ENCODE peak calls at places on chromosomes 6 and 20, in ten cellular contexts. D, Q, F, O, P, S, W, G, J and A are unnamed samples.

GRCh38 chr6:23414204-23414501 is 711.9 kb upstream of the NRSN1 start:
- DNase-seq in D (no peak), J (peak), Q (no peak), S (no peak), F (peak), W (no peak), P (peak), O (no peak), G (no peak), A (no peak)

GRCh38 chr20:36572701-36573102 is 695 bp upstream of the TGIF2 start:
- DNase-seq in F (peak), J (no peak), D (peak), P (peak), G (peak), S (peak), W (no peak), Q (peak), O (no peak), A (no peak)

GRCh38 chr6:2225422-2226392 is 19.7 kb downstream of the GMDS start:
- DNase-seq in G (no peak), O (no peak), D (no peak), P (no peak), Q (no peak), S (no peak), W (no peak), F (no peak), J (peak), A (no peak)

GRCh38 chr6:169800668-169801395 is 49.4 kb downstream of the ERMARD start:
- DNase-seq in G (no peak), J (peak), F (peak), S (no peak), D (no peak), W (peak), P (peak), O (peak), Q (no peak), A (peak)

GRCh38 chr6:130382872-130383490 is 17.2 kb downstream of the TMEM200A start:
- DNase-seq in S (no peak), G (no peak), D (no peak), Q (no peak), O (no peak), W (no peak), F (no peak), J (no peak), P (no peak), A (no peak)

GRCh38 chr6:116004841-116005507 is 55.7 kb downstream of the FRK start:
- DNase-seq in Q (no peak), G (no peak), F (no peak), W (no peak), S (no peak), O (no peak), D (no peak), J (no peak), P (no peak), A (no peak)

GRCh38 chr6:74182992-74183391 is 487.0 kb downstream of the CD109 start:
- DNase-seq in J (no peak), W (no peak), O (no peak), S (no peak), Q (no peak), P (no peak), D (no peak), F (no peak), G (no peak), A (no peak)

GRCh38 chr6:31559958-31560696 is 12.0 kb upstream of the LTA start:
- DNase-seq in F (peak), D (no peak), P (peak), S (no peak), J (peak), O (no peak), G (peak), W (peak), Q (peak), A (no peak)

GRCh38 chr6:157173756-157174155 is 149.6 kb downstream of the TMEM242 start:
- DNase-seq in P (no peak), F (no peak), D (no peak), J (no peak), G (no peak), W (no peak), Q (no peak), O (no peak), S (no peak), A (no peak)

GRCh38 chr6:137165375-137166246 is 7.8 kb downstream of the IL22RA2 start:
- DNase-seq in G (peak), Q (no peak), W (peak), P (no peak), J (peak), O (peak), D (no peak), S (no peak), F (no peak), A (no peak)

GRCh38 chr20:2672446-2672845 is 8.4 kb upstream of the IDH3B start:
- DNase-seq in D (no peak), F (no peak), P (no peak), W (no peak), J (no peak), G (no peak), O (no peak), Q (no peak), S (no peak), A (no peak)

GRCh38 chr6:30154709-30155521 is 6.1 kb downstream of the TRIM10 start:
- DNase-seq in F (peak), J (peak), W (no peak), D (no peak), Q (no peak), O (no peak), P (peak), G (no peak), S (no peak), A (no peak)

GRCh38 chr6:146785001-146785585 is 186.3 kb downstream of the ADGB start:
- DNase-seq in W (no peak), P (peak), F (peak), G (peak), Q (no peak), J (peak), D (no peak), O (peak), S (peak), A (no peak)

GRCh38 chr6:129140571-129140970 is 257.6 kb downstream of the LAMA2 start:
- DNase-seq in W (no peak), F (no peak), Q (no peak), G (no peak), O (no peak), J (no peak), P (peak), D (no peak), S (no peak), A (no peak)

GRCh38 chr6:43807228-43808061 is 37.4 kb downstream of the VEGFA start:
- DNase-seq in Q (no peak), G (no peak), P (no peak), S (no peak), W (no peak), D (no peak), J (no peak), O (no peak), F (no peak), A (no peak)

GRCh38 chr20:34190679-34191090 is 50.5 kb upstream of the ASIP start:
- DNase-seq in D (no peak), F (peak), S (no peak), J (peak), O (peak), G (peak), W (no peak), Q (peak), P (peak), A (peak)

GRCh38 chr6:164897523-164898094 is 411.8 kb downstream of the C6orf118 start:
- DNase-seq in D (no peak), F (no peak), J (peak), P (no peak), O (no peak), Q (no peak), G (no peak), S (no peak), W (no peak), A (no peak)

GRCh38 chr20:41664584-41664983 is 46.4 kb upstream of the CHD6 start:
- DNase-seq in D (no peak), F (no peak), Q (no peak), W (no peak), G (no peak), S (no peak), P (no peak), J (peak), O (peak), A (no peak)

GRCh38 chr20:47181056-47181862 is 175.2 kb downstream of the ZMYND8 start:
- DNase-seq in D (no peak), W (peak), J (peak), F (peak), O (peak), Q (no peak), S (no peak), P (peak), G (peak), A (no peak)

GRCh38 chr20:13054011-13054410 is 45.2 kb downstream of the SPTLC3 start:
- DNase-seq in W (no peak), Q (no peak), J (no peak), S (no peak), P (peak), O (no peak), F (no peak), D (no peak), G (no peak), A (no peak)

GRCh38 chr20:44585042-44585968 is 2.9 kb downstream of the PKIG start:
- DNase-seq in G (no peak), D (no peak), S (no peak), O (no peak), F (no peak), Q (no peak), J (no peak), W (no peak), P (no peak), A (no peak)

GRCh38 chr6:147322299-147323162 is 118.3 kb downstream of the STXBP5 start:
- DNase-seq in W (no peak), P (no peak), J (no peak), S (no peak), F (no peak), G (no peak), Q (no peak), O (no peak), D (no peak), A (no peak)

GRCh38 chr6:162497371-162497770 is 230.2 kb downstream of the PRKN start:
- DNase-seq in W (no peak), O (no peak), G (no peak), J (no peak), D (no peak), Q (no peak), P (no peak), S (no peak), F (no peak), A (no peak)

GRCh38 chr20:62040381-62040922 is 25.2 kb downstream of the TAF4 start:
- DNase-seq in P (no peak), D (no peak), F (no peak), S (no peak), Q (no peak), J (no peak), W (peak), G (no peak), O (no peak), A (no peak)

GRCh38 chr6:97053643-97054411 is 129.3 kb downstream of the KLHL32 start:
- DNase-seq in W (no peak), Q (no peak), O (peak), D (no peak), G (no peak), S (no peak), J (peak), F (no peak), P (peak), A (no peak)

GRCh38 chr20:17806739-17807441 is 107.1 kb downstream of the BANF2 start:
- DNase-seq in S (no peak), P (peak), Q (no peak), O (no peak), D (no peak), G (no peak), F (no peak), W (no peak), J (no peak), A (no peak)

GRCh38 chr6:164436976-164437375 is 872.4 kb downstream of the C6orf118 start:
- DNase-seq in Q (no peak), F (no peak), D (no peak), P (no peak), O (no peak), J (no peak), W (no peak), S (no peak), G (no peak), A (no peak)